ENCODE peak calls at places on chromosomes 7 and 10, in ten cellular contexts. E is HEK293T; O is activated CD4-positive, alpha-beta T cell treated with anti-CD3 and anti-CD28 coated beads, Interleukin-2, amount 50 U/mL, for 4 hours; T is nephron progenitor cell; B is SK-N-DZ; M is GM13976; Z is occipital lobe; J is NCI-H1105; Y is activated T-cell treated with anti-CD3 and anti-CD28 coated beads for 24 hours; C is NCI-H2107. U is an unnamed sample.

GRCh38 chr10:98586096-98586495 is 139.4 kb upstream of the HPS1 start:
- DNase-seq in B (no peak), E (no peak), M (no peak), T (no peak), Y (no peak), O (no peak), Z (no peak), J (no peak), C (no peak), U (no peak)

GRCh38 chr10:91820144-91820543 is 21.9 kb downstream of the TNKS2 start:
- DNase-seq in Y (no peak), T (no peak), C (no peak), O (no peak), Z (no peak), B (no peak), M (no peak), J (no peak), E (no peak), U (no peak)

GRCh38 chr10:104092749-104093148 is 7.1 kb upstream of the COL17A1 start:
- DNase-seq in J (no peak), M (no peak), T (no peak), Z (no peak), E (no peak), B (no peak), O (no peak), C (no peak), Y (no peak), U (no peak)

GRCh38 chr10:46237815-46238510 is 48.8 kb upstream of the ANTXRL start:
- DNase-seq in Z (no peak), E (no peak), J (no peak), O (no peak), T (no peak), Y (no peak), M (no peak), B (no peak), C (no peak), U (peak)

GRCh38 chr7:34539003-34539402 is 119.0 kb upstream of the NPSR1 start:
- DNase-seq in E (no peak), Y (no peak), J (no peak), B (no peak), M (no peak), T (no peak), C (no peak), O (no peak), Z (no peak), U (no peak)

GRCh38 chr7:420142-421055 is 99.2 kb downstream of the PDGFA start:
- DNase-seq in M (no peak), E (no peak), O (no peak), C (no peak), Y (no peak), Z (no peak), B (no peak), T (no peak), J (no peak), U (no peak)

GRCh38 chr10:25869067-25869591 is 64.9 kb upstream of the MYO3A start:
- DNase-seq in Y (no peak), C (no peak), E (no peak), J (no peak), B (no peak), O (no peak), Z (no peak), T (no peak), M (no peak), U (no peak)

GRCh38 chr7:39083781-39084180 is 106.1 kb downstream of the POU6F2 start:
- DNase-seq in M (no peak), Z (no peak), O (no peak), C (no peak), J (no peak), E (no peak), B (no peak), Y (no peak), T (no peak), U (no peak)

GRCh38 chr7:33870120-33870519 is 35.2 kb upstream of the BMPER start:
- DNase-seq in T (no peak), J (no peak), E (no peak), O (no peak), B (no peak), Z (no peak), Y (no peak), C (no peak), M (no peak), U (no peak)

GRCh38 chr10:12846718-12847117 is 154.8 kb downstream of the CCDC3 start:
- DNase-seq in M (no peak), O (no peak), E (no peak), Z (no peak), C (no peak), T (no peak), Y (no peak), J (no peak), B (no peak), U (peak)

GRCh38 chr7:84389242-84389641 is 194.7 kb upstream of the SEMA3A start:
- DNase-seq in Z (no peak), O (no peak), B (no peak), E (no peak), C (no peak), J (peak), Y (no peak), T (no peak), M (peak), U (no peak)

GRCh38 chr10:93437000-93437945 is 44.9 kb downstream of the MYOF start:
- DNase-seq in B (no peak), E (peak), Z (peak), Y (no peak), T (peak), M (no peak), C (no peak), J (no peak), O (no peak), U (peak)

GRCh38 chr10:71300555-71301370 is 18.3 kb upstream of the SLC29A3 start:
- DNase-seq in T (no peak), Y (no peak), M (no peak), C (no peak), Z (no peak), J (peak), B (no peak), E (no peak), O (no peak), U (no peak)

GRCh38 chr10:102247724-102248123 is 2.4 kb downstream of the GBF1 start:
- DNase-seq in Z (no peak), O (no peak), J (no peak), B (no peak), C (no peak), M (no peak), Y (no peak), T (no peak), E (no peak), U (no peak)

GRCh38 chr10:43231523-43232078 is 35.3 kb downstream of the RASGEF1A start:
- DNase-seq in O (no peak), B (no peak), Z (no peak), J (no peak), M (no peak), C (no peak), Y (no peak), E (no peak), T (peak), U (peak)

GRCh38 chr10:100735087-100735344 is 10.4 kb upstream of the PAX2 start:
- DNase-seq in B (no peak), T (no peak), O (no peak), C (no peak), E (no peak), Z (no peak), M (no peak), Y (no peak), J (no peak), U (no peak)

GRCh38 chr7:92636018-92636560 is 45.9 kb upstream of the FAM133B start:
- DNase-seq in O (no peak), B (no peak), J (no peak), M (no peak), Z (no peak), E (no peak), C (no peak), Y (no peak), T (no peak), U (no peak)

GRCh38 chr10:6924166-6924565 is 344.1 kb upstream of the PRKCQ start:
- DNase-seq in O (no peak), E (no peak), B (no peak), Z (no peak), C (no peak), T (no peak), J (no peak), Y (no peak), M (no peak), U (no peak)

GRCh38 chr10:125160856-125161569 is 650 bp upstream of the CTBP2 start:
- DNase-seq in C (no peak), M (peak), Y (no peak), Z (peak), O (no peak), J (no peak), E (peak), B (peak), T (peak), U (peak)

GRCh38 chr7:128037081-128037480 is 5.8 kb upstream of the LRRC4 start:
- DNase-seq in E (no peak), T (no peak), J (no peak), B (no peak), O (no peak), M (no peak), Y (no peak), Z (no peak), C (no peak), U (no peak)

GRCh38 chr10:33519130-33519860 is 184.8 kb upstream of the NRP1 start:
- DNase-seq in O (no peak), E (no peak), J (no peak), T (no peak), B (no peak), C (no peak), Z (no peak), Y (no peak), M (no peak), U (no peak)

GRCh38 chr7:49563693-49564378 is 209.6 kb upstream of the VWC2 start:
- DNase-seq in Z (no peak), J (no peak), M (no peak), O (no peak), C (no peak), E (no peak), Y (no peak), B (no peak), T (no peak), U (no peak)

GRCh38 chr7:92325173-92325572 is 79.4 kb downstream of the ANKIB1 start:
- DNase-seq in M (no peak), T (no peak), B (no peak), Y (no peak), J (no peak), Z (no peak), O (no peak), E (no peak), C (no peak), U (no peak)

GRCh38 chr10:45183174-45183573 is 132.2 kb downstream of the OR13A1 start:
- DNase-seq in Y (no peak), M (no peak), Z (no peak), C (no peak), B (no peak), J (no peak), T (no peak), O (no peak), E (no peak), U (no peak)

GRCh38 chr10:110058215-110058614 is 50.4 kb downstream of the ADD3 start:
- DNase-seq in J (no peak), O (no peak), Z (no peak), B (no peak), T (no peak), C (no peak), E (no peak), Y (no peak), M (no peak), U (no peak)

GRCh38 chr10:814536-815302 is 116.8 kb downstream of the LARP4B start:
- DNase-seq in M (no peak), J (no peak), T (no peak), Z (no peak), Y (no peak), C (no peak), E (no peak), O (no peak), B (no peak), U (no peak)

GRCh38 chr7:45589061-45589460 is 14.9 kb downstream of the ADCY1 start:
- DNase-seq in C (no peak), Y (no peak), J (no peak), M (no peak), B (no peak), E (no peak), T (no peak), Z (no peak), O (no peak), U (peak)

GRCh38 chr10:119817991-119818888 is 54.4 kb downstream of the MCMBP start:
- DNase-seq in M (no peak), B (no peak), T (peak), E (no peak), Y (no peak), C (no peak), O (no peak), Z (peak), J (no peak), U (peak)

GRCh38 chr7:98133621-98134266 is 27.1 kb downstream of the LMTK2 start:
- DNase-seq in B (no peak), J (no peak), Z (no peak), T (no peak), C (no peak), O (no peak), M (no peak), E (no peak), Y (no peak), U (no peak)

GRCh38 chr10:8133146-8133545 is 78.7 kb downstream of the GATA3 start:
- DNase-seq in J (no peak), O (no peak), Y (peak), M (peak), Z (no peak), T (no peak), E (no peak), B (no peak), C (no peak), U (no peak)

GRCh38 chr7:92547579-92547978 is 19.0 kb downstream of the RBM48 start:
- DNase-seq in O (no peak), J (no peak), Z (no peak), M (no peak), T (no peak), Y (no peak), E (no peak), C (no peak), B (no peak), U (no peak)

GRCh38 chr10:67666416-67667043 is 29.5 kb downstream of the CTNNA3 start:
- DNase-seq in B (peak), E (peak), Z (no peak), J (peak), Y (no peak), T (no peak), C (no peak), M (peak), O (no peak), U (no peak)

GRCh38 chr10:22252801-22253577 is 35.2 kb upstream of the EBLN1 start:
- DNase-seq in T (peak), B (no peak), J (no peak), C (no peak), O (peak), Z (peak), Y (peak), M (peak), E (no peak), U (peak)

GRCh38 chr7:20624666-20625385 is 9.4 kb downstream of the ABCB5 start:
- DNase-seq in T (no peak), E (no peak), J (no peak), C (no peak), B (no peak), M (no peak), Z (no peak), Y (no peak), O (no peak), U (no peak)

GRCh38 chr10:49113741-49114141 is 1.6 kb downstream of the VSTM4 start:
- DNase-seq in Z (no peak), E (no peak), B (no peak), J (no peak), O (no peak), M (no peak), C (no peak), Y (no peak), T (no peak), U (no peak)

GRCh38 chr7:123727071-123727837 is 21.5 kb downstream of the WASL start:
- DNase-seq in C (no peak), Y (no peak), M (no peak), T (no peak), O (no peak), Z (no peak), B (no peak), E (no peak), J (no peak), U (no peak)

GRCh38 chr10:35423505-35424306 is 87.4 kb downstream of the CCNY start:
- DNase-seq in M (no peak), E (no peak), B (no peak), T (no peak), O (no peak), J (no peak), C (no peak), Y (no peak), Z (no peak), U (no peak)

GRCh38 chr10:5089869-5090268 is 4.3 kb upstream of the AKR1C3 start:
- DNase-seq in C (no peak), O (no peak), Y (no peak), E (peak), T (no peak), B (no peak), J (no peak), M (no peak), Z (no peak), U (no peak)

GRCh38 chr10:114397651-114398145 is 6.6 kb downstream of the AFAP1L2 start:
- DNase-seq in B (no peak), Z (no peak), Y (no peak), M (no peak), J (no peak), T (no peak), O (no peak), C (no peak), E (no peak), U (no peak)

U was measured in lower leg skin.